ENCODE peak calls at places on chromosomes 4 and X, in seven cellular contexts. S is transverse colon, O is neuronal stem cell, N is psoas muscle, E is MM.1S, B is right cardiac atrium, R is small intestine. P is an unnamed sample. For H3K4me1, the result is how much of the 10 kb centered on the place peaks cover.

GRCh38 chr4:124694961-124695598 is 17.5 kb downstream of the ANKRD50 start:
- DNase-seq in S (no peak), O (no peak), N (no peak), E (no peak), B (no peak), R (no peak), P (no peak)

GRCh38 chr4:114598191-114599121 is at the start of gene UGT8:
- DNase-seq in S (peak), O (peak), N (peak), E (no peak), B (peak), R (peak), P (peak)

GRCh38 chrX:106932492-106932923 is 12.3 kb downstream of the CLDN2 start:
- DNase-seq in S (no peak), O (no peak), N (no peak), E (no peak), B (no peak), R (peak), P (no peak)

GRCh38 chrX:16712116-16712824 is at the start of gene CTPS2:
- DNase-seq in S (peak), O (peak), N (peak), E (peak), B (peak), R (peak), P (peak)

GRCh38 chr4:184732126-184732525 is 1.8 kb downstream of the CENPU start:
- DNase-seq in S (no peak), O (no peak), N (no peak), E (no peak), B (no peak), R (no peak), P (no peak)

GRCh38 chr4:184836613-184837012 is 10.8 kb upstream of the ACSL1 start:
- DNase-seq in S (no peak), O (no peak), N (no peak), E (no peak), B (no peak), R (no peak), P (no peak)

GRCh38 chrX:107025538-107025937 is 25.5 kb upstream of the MORC4 start:
- DNase-seq in S (no peak), O (peak), N (no peak), E (peak), B (no peak), R (peak), P (no peak)

GRCh38 chr4:88059781-88060180 is 52.3 kb downstream of the PKD2 start:
- DNase-seq in S (no peak), O (no peak), N (no peak), E (no peak), B (no peak), R (peak), P (no peak)

GRCh38 chr4:57926311-57926710 is 816.1 kb upstream of the IGFBP7 start:
- DNase-seq in S (no peak), O (no peak), N (no peak), E (no peak), B (no peak), R (no peak), P (no peak)

GRCh38 chrX:107825698-107826285 is at the start of gene MID2:
- DNase-seq in S (peak), O (peak), N (peak), E (peak), B (peak), R (peak), P (peak)

GRCh38 chr4:47002593-47002992 is 9.2 kb upstream of the GABRA4 start:
- DNase-seq in S (no peak), O (no peak), N (no peak), E (no peak), B (no peak), R (no peak), P (no peak)

GRCh38 chrX:12396584-12396983 is 258.3 kb downstream of the FRMPD4 start:
- DNase-seq in S (no peak), O (no peak), N (no peak), E (no peak), B (no peak), R (no peak), P (no peak)

GRCh38 chrX:149837639-149838038 is 43.3 kb upstream of the MAGEA8 start:
- DNase-seq in S (no peak), O (no peak), N (no peak), E (no peak), B (no peak), R (no peak), P (no peak)

GRCh38 chr4:116573540-116573939 is 511.8 kb downstream of the TRAM1L1 start:
- DNase-seq in S (no peak), O (no peak), N (no peak), E (no peak), B (no peak), R (no peak), P (no peak)

GRCh38 chr4:169351860-169352259 is 81.1 kb upstream of the SH3RF1 start:
- DNase-seq in S (no peak), O (peak), N (no peak), E (no peak), B (peak), R (peak), P (no peak)

GRCh38 chr4:82469776-82470345 is 39.5 kb downstream of the ENOPH1 start:
- DNase-seq in S (no peak), O (no peak), N (no peak), E (no peak), B (no peak), R (peak), P (no peak)

GRCh38 chr4:167114416-167114971 is 119.8 kb downstream of the SPOCK3 start:
- DNase-seq in S (no peak), O (no peak), N (no peak), E (no peak), B (no peak), R (no peak), P (no peak)

GRCh38 chr4:109721033-109721432 is 8.8 kb downstream of the PLA2G12A start:
- DNase-seq in S (no peak), O (no peak), N (no peak), E (no peak), B (no peak), R (peak), P (no peak)

GRCh38 chr4:80705311-80705710 is 325.2 kb upstream of the BMP3 start:
- DNase-seq in S (no peak), O (no peak), N (no peak), E (no peak), B (no peak), R (no peak), P (no peak)

GRCh38 chrX:151488677-151489076 is 74.8 kb upstream of the PASD1 start:
- DNase-seq in S (no peak), O (no peak), N (no peak), E (no peak), B (no peak), R (no peak), P (no peak)

GRCh38 chrX:132732236-132732635 is 226.2 kb downstream of the HS6ST2 start:
- DNase-seq in S (no peak), O (no peak), N (no peak), E (no peak), B (no peak), R (no peak), P (no peak)

GRCh38 chr4:72665376-72665978 is 96.5 kb upstream of the ADAMTS3 start:
- DNase-seq in S (no peak), O (no peak), N (no peak), E (no peak), B (no peak), R (no peak), P (no peak)

GRCh38 chr4:188532751-188533150 is 393.5 kb downstream of the TRIML1 start:
- DNase-seq in S (no peak), O (no peak), N (no peak), E (no peak), B (no peak), R (no peak), P (no peak)

GRCh38 chr4:158008551-158009218 is 164.1 kb downstream of the GASK1B start:
- DNase-seq in S (no peak), O (no peak), N (no peak), E (no peak), B (peak), R (no peak), P (no peak)

GRCh38 chrX:45485682-45486081 is 285.0 kb upstream of the DIPK2B start:
- DNase-seq in S (no peak), O (no peak), N (no peak), E (no peak), B (no peak), R (peak), P (no peak)

GRCh38 chrX:104668550-104668949 is 102.6 kb downstream of the IL1RAPL2 start:
- DNase-seq in S (no peak), O (no peak), N (no peak), E (no peak), B (no peak), R (peak), P (no peak)

GRCh38 chrX:56733459-56734046 is 4.5 kb downstream of the NBDY start:
- DNase-seq in S (peak), O (no peak), N (no peak), E (peak), B (peak), R (peak), P (no peak)

GRCh38 chrX:36431819-36432218 is 512.3 kb downstream of the CFAP47 start:
- DNase-seq in S (no peak), O (no peak), N (no peak), E (no peak), B (no peak), R (no peak), P (no peak)

GRCh38 chr4:142098380-142098779 is 462.0 kb downstream of the IL15 start:
- DNase-seq in S (no peak), O (no peak), N (no peak), E (no peak), B (no peak), R (no peak), P (no peak)

GRCh38 chr4:70778888-70779422 is 57.2 kb downstream of the RUFY3 start:
- DNase-seq in S (no peak), O (no peak), N (no peak), E (no peak), B (no peak), R (no peak), P (no peak)

GRCh38 chr4:146245246-146245645 is 30.9 kb downstream of the REELD1 start:
- DNase-seq in S (peak), O (no peak), N (no peak), E (no peak), B (peak), R (peak), P (no peak)

GRCh38 chr4:90071289-90072235 is 55.6 kb upstream of the CCSER1 start:
- DNase-seq in S (no peak), O (no peak), N (no peak), E (no peak), B (no peak), R (no peak), P (no peak)

GRCh38 chr4:119031218-119031617 is 104.4 kb upstream of the MYOZ2 start:
- DNase-seq in S (no peak), O (no peak), N (no peak), E (no peak), B (no peak), R (no peak), P (no peak)

GRCh38 chr4:3257125-3257690 is 8.2 kb downstream of the MSANTD1 start:
- DNase-seq in S (peak), O (no peak), N (peak), E (no peak), B (no peak), R (peak), P (no peak)

GRCh38 chr4:40912455-40913055 is 162.8 kb downstream of the NSUN7 start:
- DNase-seq in S (no peak), O (no peak), N (no peak), E (no peak), B (no peak), R (no peak), P (no peak)

GRCh38 chr4:53703267-53703655 is 112.0 kb upstream of the LNX1 start:
- DNase-seq in S (no peak), O (no peak), N (no peak), E (no peak), B (no peak), R (no peak), P (no peak)
- H3K4me1 ChIP-seq in S (under half), O (under half), N (under half), E (under half), B (under half), R (under half), P (under half)

DNA sequence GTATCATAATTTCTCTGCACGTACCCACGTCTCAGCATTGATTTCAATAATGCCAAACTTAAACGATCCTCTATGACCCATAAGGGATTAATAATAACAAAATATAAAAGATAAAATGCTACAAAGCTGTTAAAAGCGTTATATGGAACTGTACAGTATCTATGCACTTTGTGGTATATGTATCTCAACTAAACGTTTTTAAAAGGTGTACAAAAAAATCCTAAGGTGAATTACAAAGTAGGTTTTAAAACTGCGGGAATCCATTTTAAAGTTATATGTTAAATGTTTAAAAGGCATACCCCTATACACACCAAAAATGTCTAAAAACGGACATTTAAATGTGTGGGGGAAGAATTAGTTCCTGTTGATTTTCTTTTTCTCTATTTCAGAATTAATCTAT is 860 bp downstream of the ZNF182 start:
- DNase-seq in S (no peak), O (no peak), N (no peak), E (no peak), B (no peak), R (no peak), P (no peak)
- H3K27ac ChIP-seq in S (peak), O (no peak), N (peak), E (no peak), B (no peak), R (no peak), P (peak)

GRCh38 chr4:132266374-132266773 is 882.7 kb upstream of the PCDH10 start:
- DNase-seq in S (no peak), O (no peak), N (no peak), E (peak), B (no peak), R (no peak), P (no peak)

DNA sequence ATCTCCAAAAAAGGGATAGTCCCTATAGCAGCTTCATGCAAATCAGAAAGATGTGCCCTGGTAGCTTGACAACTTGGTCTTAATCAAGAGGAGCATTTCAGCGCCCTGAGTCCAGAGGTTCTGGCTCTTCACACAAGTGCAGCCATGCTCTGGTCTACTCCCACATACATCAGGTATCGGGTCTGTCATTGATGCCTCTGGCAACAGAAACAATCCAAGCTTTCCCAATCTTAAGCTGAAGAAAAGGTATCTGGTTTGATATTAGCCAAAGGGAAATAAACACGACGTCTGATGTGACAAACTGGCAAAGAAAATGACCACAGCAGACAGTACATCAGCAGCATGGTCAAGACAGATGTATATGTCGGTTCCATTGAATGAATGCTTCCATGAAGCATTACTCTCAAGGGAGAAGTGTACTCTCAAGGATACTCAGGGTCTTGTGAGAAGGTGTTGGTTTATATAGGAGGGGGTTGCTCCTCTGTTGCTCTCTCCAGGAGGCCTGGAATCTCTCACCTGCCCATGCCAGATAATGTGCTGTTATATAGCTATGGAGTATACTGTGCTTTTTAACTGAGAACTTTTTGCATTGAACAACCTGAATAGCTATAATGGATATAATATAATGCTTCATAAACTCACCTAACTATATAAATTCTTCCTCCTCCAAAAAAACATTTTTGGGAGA is 879.6 kb upstream of the PCDH10 start:
- DNase-seq in S (no peak), O (no peak), N (no peak), E (no peak), B (no peak), R (no peak), P (no peak)
- H3K4me1 ChIP-seq in S (under half), O (under half), N (under half), E (under half), B (under half), R (under half), P (under half)

GRCh38 chrX:134512566-134512965 is 52.6 kb downstream of the HPRT1 start:
- DNase-seq in S (no peak), O (no peak), N (no peak), E (no peak), B (no peak), R (no peak), P (no peak)
- H3K27ac ChIP-seq in S (no peak), O (no peak), N (no peak), E (no peak), B (no peak), R (no peak), P (no peak)

GRCh38 chr4:52659016-52659721 is at the start of gene USP46:
- DNase-seq in S (peak), O (peak), N (peak), E (peak), B (peak), R (peak), P (peak)

GRCh38 chr4:52660643-52661042 is 1.5 kb upstream of the USP46 start:
- DNase-seq in S (no peak), O (no peak), N (no peak), E (no peak), B (no peak), R (no peak), P (no peak)

GRCh38 chr4:52657630-52658501 is 1.2 kb downstream of the USP46 start:
- DNase-seq in S (no peak), O (peak), N (peak), E (no peak), B (peak), R (no peak), P (no peak)

GRCh38 chr4:52658671-52659015 is 458 bp downstream of the USP46 start:
- DNase-seq in S (no peak), O (peak), N (peak), E (no peak), B (no peak), R (no peak), P (no peak)

GRCh38 chr4:52659722-52660261 is 691 bp upstream of the USP46 start:
- DNase-seq in S (peak), O (peak), N (peak), E (no peak), B (peak), R (peak), P (peak)
- H3K4me1 ChIP-seq in S (under half), O (under half), N (under half), E (under half), B (under half), R (under half), P (under half)

DNA sequence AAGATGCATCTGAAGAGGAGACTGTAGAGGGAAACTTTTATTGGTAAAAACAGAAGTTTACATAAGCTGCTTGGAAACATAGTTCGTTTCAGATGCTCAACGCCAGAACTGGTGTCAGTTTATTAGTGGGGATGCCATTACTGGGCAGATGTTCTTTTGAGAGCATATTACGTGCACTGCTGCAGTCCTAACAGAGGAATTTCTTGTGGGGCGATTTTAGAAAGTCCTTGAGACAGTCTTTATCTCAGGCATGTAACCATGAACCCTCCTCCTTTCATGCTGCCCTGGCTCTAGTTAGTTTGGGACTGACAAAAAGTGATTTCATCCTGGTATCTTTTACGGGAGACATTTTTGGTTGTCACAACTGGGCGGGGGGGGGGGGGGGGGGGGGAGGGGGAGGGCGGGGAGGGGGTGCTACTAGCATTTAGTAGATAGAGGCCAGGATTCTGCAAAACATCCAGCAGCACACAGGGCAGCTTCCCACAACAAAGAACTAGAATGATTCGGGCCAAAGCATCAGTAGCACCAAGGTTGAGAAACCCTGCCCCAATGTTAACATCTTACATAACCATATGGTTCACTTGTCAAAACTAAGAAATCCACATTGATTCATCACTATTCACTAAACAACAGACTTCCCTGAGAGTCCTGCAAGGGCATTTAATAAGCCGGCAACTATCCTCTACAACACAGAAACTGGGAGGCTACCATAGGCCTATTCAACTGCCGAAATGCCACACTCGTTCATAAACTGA is 118.6 kb upstream of the FTHL17 start:
- DNase-seq in S (no peak), O (no peak), N (no peak), E (no peak), B (no peak), R (no peak), P (no peak)
- H3K27ac ChIP-seq in S (no peak), O (no peak), N (no peak), E (no peak), B (no peak), R (no peak), P (no peak)

P was measured in spleen.